ENCODE peak calls at places on chromosomes 1 and 21, in seven cellular contexts. L, O, Q, U, E, T and B are unnamed samples.

GRCh38 chr1:197902131-197902453 is 338 bp upstream of the C1orf53 start:
- DNase-seq in E (no peak), Q (no peak), U (no peak), O (no peak), T (no peak), L (no peak), B (no peak)

GRCh38 chr21:35252831-35253230 is 203.7 kb upstream of the RUNX1 start:
- DNase-seq in E (no peak), Q (no peak), T (no peak), U (no peak), O (no peak), L (no peak), B (no peak)

GRCh38 chr1:240104662-240105061 is 13.0 kb downstream of the FMN2 start:
- DNase-seq in E (no peak), L (no peak), U (no peak), T (no peak), Q (no peak), O (no peak), B (no peak)

GRCh38 chr1:29497395-29498125 is 261.2 kb downstream of the PTPRU start:
- DNase-seq in O (peak; percentile 48), U (peak; percentile 70), E (no peak), Q (no peak), L (peak; percentile 1), T (no peak), B (peak; percentile 6)

GRCh38 chr1:154866995-154867795 is 2.9 kb downstream of the KCNN3 start:
- DNase-seq in T (no peak), U (no peak), E (no peak), L (peak; percentile 36), Q (peak; percentile 55), O (no peak), B (no peak)

GRCh38 chr1:201016211-201016651 is 7.3 kb downstream of the KIF21B start:
- DNase-seq in O (peak; percentile 74), T (no peak), U (no peak), Q (peak; percentile 34), L (no peak), E (no peak), B (no peak)

GRCh38 chr1:12625276-12625675 is 7.3 kb upstream of the DHRS3 start:
- DNase-seq in E (no peak), L (no peak), O (no peak), U (no peak), Q (no peak), T (no peak), B (no peak)

GRCh38 chr21:38921511-38922215 is 115.9 kb downstream of the ETS2 start:
- DNase-seq in U (no peak), E (no peak), L (no peak), T (no peak), O (no peak), Q (no peak), B (no peak)

GRCh38 chr1:39266269-39266668 is 61.8 kb downstream of the MACF1 start:
- DNase-seq in E (no peak), L (no peak), U (no peak), T (peak; percentile 27), O (no peak), Q (peak; percentile 29), B (no peak)

GRCh38 chr1:30923597-30923996 is 15.0 kb upstream of the SDC3 start:
- DNase-seq in Q (no peak), U (no peak), L (no peak), O (no peak), T (no peak), E (no peak), B (no peak)

GRCh38 chr1:52551476-52552235 is 1.2 kb downstream of the TUT4 start:
- DNase-seq in O (no peak), E (peak; percentile 31), T (no peak), Q (peak; percentile 65), U (no peak), L (no peak), B (no peak)

GRCh38 chr1:244046907-244047738 is 4.0 kb upstream of the ZBTB18 start:
- DNase-seq in O (no peak), T (no peak), U (no peak), L (no peak), E (no peak), Q (peak; percentile 89), B (no peak)

GRCh38 chr1:15682886-15683410 is 1.2 kb upstream of the PLEKHM2 start:
- DNase-seq in L (no peak), U (no peak), E (no peak), Q (no peak), T (no peak), O (no peak), B (no peak)

GRCh38 chr1:223010552-223011229 is 132.4 kb downstream of the TLR5 start:
- DNase-seq in L (no peak), U (no peak), O (no peak), Q (no peak), E (peak; percentile 87), T (no peak), B (no peak)

GRCh38 chr21:44011774-44012473 is at the start of gene TRAPPC10:
- DNase-seq in O (peak; percentile 96), T (peak; percentile 62), L (peak; percentile 87), Q (peak; percentile 72), E (peak; percentile 62), U (peak; percentile 92), B (peak; percentile 77)

GRCh38 chr1:185813401-185813979 is 79.3 kb downstream of the HMCN1 start:
- DNase-seq in Q (peak; percentile 80), T (peak; percentile 43), U (no peak), L (no peak), O (no peak), E (peak; percentile 24), B (no peak)

GRCh38 chr21:42540396-42540795 is 26.7 kb downstream of the SLC37A1 start:
- DNase-seq in O (no peak), Q (no peak), E (no peak), U (no peak), L (no peak), T (no peak), B (no peak)

GRCh38 chr1:184558691-184559090 is 171.9 kb downstream of the C1orf21 start:
- DNase-seq in O (no peak), L (no peak), Q (no peak), T (no peak), U (no peak), E (no peak), B (no peak)

GRCh38 chr1:59229138-59229537 is 67.8 kb upstream of the FGGY start:
- DNase-seq in Q (no peak), E (no peak), U (no peak), O (no peak), L (no peak), T (no peak), B (no peak)

DNA sequence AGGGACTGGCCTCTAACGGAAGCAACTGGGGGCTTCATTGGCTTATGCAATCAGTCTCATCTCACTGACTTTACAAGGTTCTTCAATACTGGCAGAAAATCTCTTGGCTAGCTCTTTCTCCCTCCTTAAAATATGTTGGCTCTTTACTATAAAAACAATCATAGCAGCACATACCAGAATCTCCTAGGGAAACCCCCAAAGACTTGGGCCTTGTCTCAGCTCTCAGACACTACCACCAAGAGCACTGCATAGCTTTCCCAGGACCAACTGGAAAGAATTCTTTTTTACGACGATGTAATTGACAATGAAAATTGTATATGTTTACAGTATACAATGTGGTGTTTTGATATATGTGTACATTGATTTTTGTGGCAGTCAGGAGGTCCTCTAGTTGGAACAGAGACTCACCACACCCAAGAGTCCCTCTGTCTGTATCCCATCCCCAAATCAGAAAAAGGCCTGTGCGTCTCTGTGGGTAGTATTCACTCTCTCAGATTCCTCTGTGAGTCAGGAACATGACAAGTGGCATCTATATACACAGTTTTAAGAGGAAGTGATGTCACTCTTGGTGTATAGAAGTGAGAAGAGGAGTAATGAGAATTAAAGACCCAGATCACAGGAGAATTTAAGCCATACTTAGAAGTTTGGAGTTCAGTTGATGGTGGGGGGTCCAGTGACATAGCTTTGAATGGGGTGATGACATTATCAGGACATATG is 21.1 kb downstream of the SMAP2 start:
- DNase-seq in L (no peak), T (no peak), Q (no peak), E (no peak), U (no peak), O (no peak), B (no peak)
- TF ChIP-seq POLR2AphosphoS5 in L (peak; percentile 61), T (no peak), Q (no peak), E (no peak), U (no peak), O (peak; percentile 93), B (no peak)

DNA sequence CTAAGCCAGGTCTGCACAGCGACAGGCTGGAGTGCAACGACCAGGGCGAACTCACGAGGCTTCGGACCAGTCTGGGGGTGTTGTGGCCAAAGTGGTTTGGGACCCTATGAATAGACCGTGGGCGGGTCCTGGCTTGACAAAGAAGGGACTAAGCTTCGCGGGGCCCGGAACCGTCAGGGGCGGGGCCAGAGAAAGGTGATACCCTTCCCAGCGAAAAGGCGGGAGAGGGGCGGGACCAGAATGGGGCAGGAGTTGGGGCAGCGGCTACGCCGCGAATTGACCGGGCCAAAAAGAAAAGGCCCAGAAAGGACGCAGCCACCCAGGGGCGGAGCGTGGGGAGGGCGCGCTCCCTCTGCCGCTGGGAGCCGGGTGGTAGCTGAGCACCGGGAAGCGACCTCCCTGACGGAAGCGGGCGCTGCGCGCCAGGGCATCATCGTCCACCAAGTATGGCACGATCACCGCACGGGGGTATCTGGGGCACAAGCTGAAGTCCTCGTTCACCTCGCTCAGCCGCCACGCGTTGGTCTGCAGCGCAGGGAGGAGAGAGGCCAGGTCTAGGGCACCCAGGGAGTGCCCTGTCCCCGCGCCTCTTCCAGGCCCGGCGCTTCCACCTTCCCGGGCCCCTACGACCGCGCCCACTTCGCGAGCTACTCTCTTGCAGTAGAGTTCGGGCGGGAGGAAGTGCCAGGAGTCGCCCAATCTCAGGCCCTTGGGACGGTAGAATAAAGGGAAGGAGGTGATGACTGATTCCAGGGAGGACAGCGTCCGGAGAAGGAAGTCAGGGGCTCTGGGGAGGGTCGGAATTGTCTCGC is 6.7 kb upstream of the FAM167B start:
- DNase-seq in Q (peak; percentile 35), T (peak; percentile 58), O (peak; percentile 88), E (no peak), U (peak; percentile 86), L (peak; percentile 88), B (peak; percentile 75)
- TF ChIP-seq POLR2A in Q (peak; percentile 58), T (peak; percentile 77), O (no peak), E (no peak), U (peak; percentile 29), L (no peak), B (no peak)

DNA sequence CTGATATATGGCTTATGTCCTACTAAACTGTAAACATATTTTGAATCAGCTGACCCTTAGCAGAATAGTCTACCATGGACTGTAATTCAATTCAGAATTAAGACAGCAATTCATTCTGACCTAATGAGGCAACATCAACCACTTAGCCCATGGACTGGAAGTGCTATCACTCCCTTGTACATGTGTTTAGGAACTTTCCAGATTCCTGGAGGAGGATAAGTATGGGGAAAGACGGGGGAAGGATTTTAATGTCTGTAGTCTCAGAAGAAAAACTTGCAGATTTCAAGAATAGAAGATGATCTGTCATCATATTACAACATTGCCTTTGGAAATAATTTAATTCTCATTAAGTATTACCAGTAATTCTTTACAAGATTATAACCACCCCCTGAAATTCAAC is 56.3 kb downstream of the PTGFR start:
- DNase-seq in E (no peak), U (no peak), T (no peak), O (no peak), Q (no peak), L (no peak), B (no peak)
- TF ChIP-seq CTCF in E (no peak), U (no peak), T (no peak), O (no peak), Q (no peak), L (no peak), B (no peak)

DNA sequence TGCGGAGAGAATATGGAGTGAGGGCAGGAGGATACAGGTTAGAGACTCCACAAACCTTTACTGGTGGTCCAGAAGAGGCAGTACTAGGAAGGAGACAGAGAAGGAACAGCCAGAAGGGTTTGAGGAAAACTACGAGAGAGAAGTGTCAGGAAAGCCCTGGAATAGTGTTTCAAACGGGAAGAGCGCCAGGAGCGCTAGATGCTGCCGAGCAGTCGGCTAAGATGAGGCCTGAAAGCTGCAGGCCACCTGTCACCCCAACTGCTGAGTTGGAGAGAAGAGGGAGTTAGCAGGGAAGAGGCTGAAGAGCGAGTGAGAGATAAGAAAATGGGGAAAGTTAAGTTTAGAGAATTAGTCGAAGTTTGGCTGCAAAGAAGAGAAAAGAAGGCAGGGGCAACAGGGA is 30.9 kb downstream of the PCSK9 start:
- DNase-seq in U (no peak), E (no peak), O (no peak), T (no peak), Q (no peak), L (no peak), B (no peak)
- TF ChIP-seq POLR2AphosphoS5 in U (no peak), E (no peak), O (no peak), T (no peak), Q (no peak), L (no peak), B (no peak)